ENCODE peak calls at places on chromosomes 3 and 15, in six cellular contexts. K is ureter, S is pulmonary artery endothelial cell, O is kidney, P is EL, E is SHP77. G is an unnamed sample.

GRCh38 chr15:60972866-60973265 is 256.2 kb downstream of the RORA start:
- DNase-seq in S (peak; percentile 60), K (no peak), P (peak; percentile 83), O (no peak), E (no peak), G (no peak)

GRCh38 chr3:48411606-48412374 is 18.1 kb downstream of the PLXNB1 start:
- DNase-seq in K (no peak), E (no peak), S (no peak), O (peak; percentile 43), P (no peak), G (no peak)

GRCh38 chr3:128317698-128318231 is 148.9 kb downstream of the DNAJB8 start:
- DNase-seq in K (peak; percentile 38), P (no peak), S (no peak), O (no peak), E (no peak), G (no peak)

GRCh38 chr3:126607214-126607908 is 47.6 kb downstream of the TXNRD3 start:
- DNase-seq in K (no peak), S (peak; percentile 13), E (no peak), O (no peak), P (peak; percentile 66), G (peak; percentile 46)

GRCh38 chr15:60589253-60589652 is 110.3 kb upstream of the ICE2 start:
- DNase-seq in O (peak; percentile 37), S (no peak), P (no peak), K (no peak), E (no peak), G (peak; percentile 76)

GRCh38 chr15:76501726-76502125 is 165.2 kb downstream of the ISL2 start:
- DNase-seq in K (no peak), S (no peak), E (no peak), O (no peak), P (peak; percentile 0), G (no peak)

GRCh38 chr3:188534633-188535032 is 380.7 kb downstream of the LPP start:
- DNase-seq in K (no peak), O (no peak), E (no peak), S (no peak), P (peak; percentile 65), G (no peak)

GRCh38 chr3:142647856-142648255 is 51.7 kb downstream of the PLS1 start:
- DNase-seq in K (no peak), P (peak; percentile 10), O (no peak), E (no peak), S (no peak), G (no peak)

GRCh38 chr15:41791547-41791937 is 17.3 kb downstream of the MAPKBP1 start:
- DNase-seq in E (no peak), P (no peak), K (no peak), S (no peak), O (no peak), G (no peak)

GRCh38 chr3:50237133-50237651 is 1.2 kb downstream of the GNAI2 start:
- DNase-seq in E (no peak), K (peak; percentile 61), P (peak; percentile 62), O (peak; percentile 84), S (no peak), G (peak; percentile 62)